ENCODE peak calls at places on chromosomes 4 and X, in ten cellular contexts. X, A, Y, E, M, Q, K, T, J and L are unnamed samples.

GRCh38 chr4:128854433-128854832 is 44.9 kb downstream of the JADE1 start:
- DNase-seq in A (no peak), K (no peak), X (peak; percentile 80), M (peak; percentile 39), E (no peak), J (no peak), Y (no peak), T (no peak), Q (peak; percentile 56), L (no peak)

GRCh38 chr4:142416121-142416520 is 430.0 kb downstream of the INPP4B start:
- DNase-seq in X (peak; percentile 92), J (no peak), Y (no peak), M (peak; percentile 40), E (no peak), A (no peak), T (no peak), K (no peak), Q (no peak), L (no peak)

GRCh38 chrX:22952011-22952410 is 47.7 kb upstream of the DDX53 start:
- DNase-seq in X (no peak), K (no peak), T (no peak), M (peak; percentile 53), Y (no peak), J (no peak), Q (no peak), E (no peak), A (no peak), L (peak; percentile 58)

GRCh38 chr4:74933562-74934015 is 673 bp downstream of the PARM1 start:
- DNase-seq in Y (no peak), K (peak; percentile 18), A (peak; percentile 53), Q (no peak), X (no peak), J (peak; percentile 18), E (no peak), T (peak; percentile 27), M (no peak), L (no peak)

GRCh38 chr4:108172780-108173598 is 4.3 kb upstream of the LEF1 start:
- DNase-seq in J (peak; percentile 76), Y (peak; percentile 54), A (peak; percentile 82), Q (peak; percentile 63), M (peak; percentile 26), T (peak; percentile 77), X (no peak), K (peak; percentile 43), E (peak; percentile 59), L (peak; percentile 80)

GRCh38 chr4:122826596-122827257 is at the start of gene FGF2:
- DNase-seq in E (no peak), A (peak; percentile 85), T (peak; percentile 88), M (peak; percentile 77), X (peak; percentile 85), J (peak; percentile 79), Q (peak; percentile 57), K (peak; percentile 80), Y (no peak), L (peak; percentile 84)

GRCh38 chr4:26885912-26886274 is 25.3 kb downstream of the STIM2 start:
- DNase-seq in E (no peak), Y (peak; percentile 13), T (no peak), A (no peak), Q (no peak), M (no peak), X (no peak), J (no peak), K (no peak), L (no peak)

GRCh38 chr4:8544282-8544681 is 35.9 kb upstream of the GPR78 start:
- DNase-seq in Q (no peak), Y (no peak), T (no peak), E (no peak), M (no peak), J (no peak), A (no peak), X (no peak), K (no peak), L (no peak)

GRCh38 chr4:155441475-155441874 is 64.7 kb upstream of the MAP9 start:
- DNase-seq in Y (no peak), M (no peak), E (no peak), Q (no peak), X (no peak), T (no peak), K (no peak), A (no peak), J (no peak), L (no peak)

GRCh38 chr4:159396151-159396550 is 293.3 kb downstream of the RAPGEF2 start:
- DNase-seq in Q (no peak), X (no peak), Y (no peak), J (no peak), E (no peak), K (no peak), A (no peak), T (no peak), M (no peak), L (no peak)